ENCODE peak calls at places on chromosome 19, in six cellular contexts. C, Y, J, T, K and U are unnamed samples.

GRCh38 chr19:17049711-17050280 is 23.2 kb upstream of the CPAMD8 start:
- DNase-seq in T (no peak), J (no peak), Y (peak; percentile 61), K (peak; percentile 21), C (peak; percentile 41), U (no peak)

GRCh38 chr19:42290523-42291436 is 11.2 kb upstream of the PRR19 start:
- DNase-seq in K (peak; percentile 39), T (no peak), C (peak; percentile 56), J (no peak), Y (peak; percentile 34), U (peak; percentile 51)

GRCh38 chr19:1189419-1189818 is 15.4 kb upstream of the SBNO2 start:
- DNase-seq in J (no peak), K (no peak), Y (peak; percentile 50), T (no peak), C (no peak), U (no peak)

GRCh38 chr19:50380767-50381166 is 3.4 kb upstream of the POLD1 start:
- DNase-seq in J (no peak), C (no peak), T (no peak), Y (no peak), K (no peak), U (no peak)

GRCh38 chr19:4556574-4557185 is 2.8 kb downstream of the SEMA6B start:
- DNase-seq in C (peak; percentile 61), K (peak; percentile 53), T (no peak), J (no peak), Y (peak; percentile 83), U (peak; percentile 78)

GRCh38 chr19:19034204-19034624 is 811 bp downstream of the ARMC6 start:
- DNase-seq in C (peak; percentile 80), Y (peak; percentile 69), K (peak; percentile 76), J (no peak), T (peak; percentile 10), U (peak; percentile 71)

GRCh38 chr19:21519488-21519887 is 14.1 kb downstream of the ZNF429 start:
- DNase-seq in J (no peak), Y (no peak), T (no peak), K (no peak), C (no peak), U (no peak)

GRCh38 chr19:13974073-13974472 is 21.8 kb downstream of the DCAF15 start:
- DNase-seq in K (no peak), J (no peak), Y (no peak), C (no peak), T (no peak), U (peak; percentile 43)

GRCh38 chr19:3338541-3339181 is 27.7 kb upstream of the NFIC start:
- DNase-seq in Y (no peak), K (no peak), C (peak; percentile 88), J (no peak), T (no peak), U (no peak)

GRCh38 chr19:6232567-6232966 is 47.2 kb downstream of the MLLT1 start:
- DNase-seq in K (peak; percentile 94), C (no peak), T (no peak), J (no peak), Y (no peak), U (no peak)

GRCh38 chr19:10390652-10391286 is 10.4 kb upstream of the TYK2 start:
- DNase-seq in K (peak; percentile 67), J (peak; percentile 37), T (peak; percentile 38), Y (peak; percentile 81), C (peak; percentile 69), U (peak; percentile 67)

GRCh38 chr19:3350014-3350663 is 16.2 kb upstream of the NFIC start:
- DNase-seq in K (no peak), C (no peak), T (no peak), Y (no peak), J (no peak), U (peak; percentile 31)

GRCh38 chr19:46896076-46896794 is 35.4 kb downstream of the ARHGAP35 start:
- DNase-seq in J (no peak), K (no peak), T (no peak), C (no peak), Y (no peak), U (no peak)

GRCh38 chr19:29593869-29594268 is 12.2 kb upstream of the POP4 start:
- DNase-seq in J (no peak), K (no peak), Y (no peak), C (no peak), T (no peak), U (no peak)

GRCh38 chr19:17677002-17677401 is 11.2 kb downstream of the UNC13A start:
- DNase-seq in T (no peak), Y (no peak), K (no peak), C (no peak), J (no peak), U (peak; percentile 17)

GRCh38 chr19:14558370-14559066 is 13.3 kb downstream of the NDUFB7 start:
- DNase-seq in T (no peak), J (no peak), Y (no peak), C (no peak), K (no peak), U (no peak)

GRCh38 chr19:53992211-53992610 is 774 bp downstream of the CACNG6 start:
- DNase-seq in K (no peak), J (no peak), T (no peak), Y (no peak), C (no peak), U (no peak)

GRCh38 chr19:6611441-6611852 is 20.5 kb upstream of the CD70 start:
- DNase-seq in Y (peak; percentile 21), C (no peak), K (no peak), T (no peak), J (no peak), U (no peak)

GRCh38 chr19:58555369-58555885 is 522 bp upstream of the CHMP2A start:
- DNase-seq in C (no peak), Y (no peak), J (no peak), K (no peak), T (no peak), U (no peak)